ENCODE peak calls at places on chromosomes 2 and 18, in ten cellular contexts. One of them, this sample, is unnamed.
A peak's percentile ranks its signal among the peaks of the same experiment; 100 is the strongest.

GRCh38 chr2:84631047-84631446 is 114.7 kb downstream of the DNAH6 start:
- DNase-seq in astrocyte: peak; percentile 56
- DNase-seq in occipital lobe: no peak
- DNase-seq in spleen: no peak
- DNase-seq in dorsolateral prefrontal cortex: no peak
- DNase-seq in CD4-positive, alpha-beta T cell: no peak
- DNase-seq in epithelial cell of esophagus: peak; percentile 52
- DNase-seq in GDM1: no peak
- DNase-seq in astrocyte of the cerebellum: peak; percentile 62
- DNase-seq in C1 segment of cervical spinal cord: no peak
- DNase-seq in this sample: peak; percentile 16

GRCh38 chr18:77191241-77191751 is 58.4 kb upstream of the GALR1 start:
- DNase-seq in astrocyte: peak; percentile 84
- DNase-seq in occipital lobe: no peak
- DNase-seq in spleen: no peak
- DNase-seq in dorsolateral prefrontal cortex: no peak
- DNase-seq in CD4-positive, alpha-beta T cell: no peak
- DNase-seq in epithelial cell of esophagus: peak; percentile 8
- DNase-seq in GDM1: no peak
- DNase-seq in astrocyte of the cerebellum: peak; percentile 80
- DNase-seq in C1 segment of cervical spinal cord: no peak
- DNase-seq in this sample: peak; percentile 53

GRCh38 chr18:28015671-28016070 is 161.3 kb downstream of the CDH2 start:
- DNase-seq in astrocyte: no peak
- DNase-seq in occipital lobe: no peak
- DNase-seq in spleen: no peak
- DNase-seq in dorsolateral prefrontal cortex: no peak
- DNase-seq in CD4-positive, alpha-beta T cell: no peak
- DNase-seq in epithelial cell of esophagus: no peak
- DNase-seq in GDM1: no peak
- DNase-seq in astrocyte of the cerebellum: no peak
- DNase-seq in C1 segment of cervical spinal cord: no peak
- DNase-seq in this sample: no peak

GRCh38 chr2:157784169-157784822 is 91.8 kb downstream of the ACVR1 start:
- DNase-seq in astrocyte: peak; percentile 76
- DNase-seq in occipital lobe: peak; percentile 14
- DNase-seq in spleen: no peak
- DNase-seq in dorsolateral prefrontal cortex: no peak
- DNase-seq in CD4-positive, alpha-beta T cell: no peak
- DNase-seq in epithelial cell of esophagus: peak; percentile 91
- DNase-seq in GDM1: no peak
- DNase-seq in astrocyte of the cerebellum: peak; percentile 73
- DNase-seq in C1 segment of cervical spinal cord: peak; percentile 70
- DNase-seq in this sample: no peak

GRCh38 chr2:44780406-44780805 is 161.1 kb upstream of the SIX3 start:
- DNase-seq in astrocyte: no peak
- DNase-seq in occipital lobe: no peak
- DNase-seq in spleen: no peak
- DNase-seq in dorsolateral prefrontal cortex: no peak
- DNase-seq in CD4-positive, alpha-beta T cell: no peak
- DNase-seq in epithelial cell of esophagus: no peak
- DNase-seq in GDM1: no peak
- DNase-seq in astrocyte of the cerebellum: no peak
- DNase-seq in C1 segment of cervical spinal cord: no peak
- DNase-seq in this sample: no peak

GRCh38 chr2:63364866-63365265 is 223.4 kb downstream of the WDPCP start:
- DNase-seq in astrocyte: no peak
- DNase-seq in occipital lobe: no peak
- DNase-seq in spleen: no peak
- DNase-seq in dorsolateral prefrontal cortex: no peak
- DNase-seq in CD4-positive, alpha-beta T cell: no peak
- DNase-seq in epithelial cell of esophagus: peak; percentile 20
- DNase-seq in GDM1: no peak
- DNase-seq in astrocyte of the cerebellum: no peak
- DNase-seq in C1 segment of cervical spinal cord: no peak
- DNase-seq in this sample: no peak

GRCh38 chr18:69529151-69529550 is 128.5 kb downstream of the DOK6 start:
- DNase-seq in astrocyte: no peak
- DNase-seq in occipital lobe: no peak
- DNase-seq in spleen: no peak
- DNase-seq in dorsolateral prefrontal cortex: no peak
- DNase-seq in CD4-positive, alpha-beta T cell: no peak
- DNase-seq in epithelial cell of esophagus: no peak
- DNase-seq in GDM1: no peak
- DNase-seq in astrocyte of the cerebellum: no peak
- DNase-seq in C1 segment of cervical spinal cord: no peak
- DNase-seq in this sample: no peak

GRCh38 chr2:8803658-8804379 is 33.6 kb downstream of the KIDINS220 start:
- DNase-seq in astrocyte: peak; percentile 93
- DNase-seq in occipital lobe: no peak
- DNase-seq in spleen: no peak
- DNase-seq in dorsolateral prefrontal cortex: no peak
- DNase-seq in CD4-positive, alpha-beta T cell: no peak
- DNase-seq in epithelial cell of esophagus: peak; percentile 97
- DNase-seq in GDM1: no peak
- DNase-seq in astrocyte of the cerebellum: peak; percentile 57
- DNase-seq in C1 segment of cervical spinal cord: no peak
- DNase-seq in this sample: peak; percentile 74

GRCh38 chr18:69872661-69873060 is 75.0 kb downstream of the CD226 start:
- DNase-seq in astrocyte: no peak
- DNase-seq in occipital lobe: no peak
- DNase-seq in spleen: no peak
- DNase-seq in dorsolateral prefrontal cortex: no peak
- DNase-seq in CD4-positive, alpha-beta T cell: no peak
- DNase-seq in epithelial cell of esophagus: no peak
- DNase-seq in GDM1: no peak
- DNase-seq in astrocyte of the cerebellum: no peak
- DNase-seq in C1 segment of cervical spinal cord: no peak
- DNase-seq in this sample: no peak

GRCh38 chr2:1856481-1856880 is 112.2 kb upstream of the PXDN start:
- DNase-seq in astrocyte: no peak
- DNase-seq in occipital lobe: no peak
- DNase-seq in spleen: no peak
- DNase-seq in dorsolateral prefrontal cortex: no peak
- DNase-seq in CD4-positive, alpha-beta T cell: no peak
- DNase-seq in epithelial cell of esophagus: no peak
- DNase-seq in GDM1: no peak
- DNase-seq in astrocyte of the cerebellum: no peak
- DNase-seq in C1 segment of cervical spinal cord: no peak
- DNase-seq in this sample: no peak

GRCh38 chr2:31523871-31524492 is 56.8 kb downstream of the SRD5A2 start:
- DNase-seq in astrocyte: peak; percentile 15
- DNase-seq in occipital lobe: no peak
- DNase-seq in spleen: no peak
- DNase-seq in dorsolateral prefrontal cortex: no peak
- DNase-seq in CD4-positive, alpha-beta T cell: peak; percentile 32
- DNase-seq in epithelial cell of esophagus: peak; percentile 61
- DNase-seq in GDM1: no peak
- DNase-seq in astrocyte of the cerebellum: peak; percentile 32
- DNase-seq in C1 segment of cervical spinal cord: no peak
- DNase-seq in this sample: peak; percentile 13

GRCh38 chr18:73099759-73100158 is 232.0 kb upstream of the NETO1 start:
- DNase-seq in astrocyte: no peak
- DNase-seq in occipital lobe: no peak
- DNase-seq in spleen: no peak
- DNase-seq in dorsolateral prefrontal cortex: no peak
- DNase-seq in CD4-positive, alpha-beta T cell: no peak
- DNase-seq in epithelial cell of esophagus: no peak
- DNase-seq in GDM1: no peak
- DNase-seq in astrocyte of the cerebellum: no peak
- DNase-seq in C1 segment of cervical spinal cord: no peak
- DNase-seq in this sample: no peak

GRCh38 chr2:204321027-204321800 is 224.1 kb upstream of the PARD3B start:
- DNase-seq in astrocyte: no peak
- DNase-seq in occipital lobe: no peak
- DNase-seq in spleen: no peak
- DNase-seq in dorsolateral prefrontal cortex: no peak
- DNase-seq in CD4-positive, alpha-beta T cell: no peak
- DNase-seq in epithelial cell of esophagus: no peak
- DNase-seq in GDM1: no peak
- DNase-seq in astrocyte of the cerebellum: no peak
- DNase-seq in C1 segment of cervical spinal cord: no peak
- DNase-seq in this sample: no peak

GRCh38 chr2:80396276-80396675 is 91.7 kb upstream of the LRRTM1 start:
- DNase-seq in astrocyte: no peak
- DNase-seq in occipital lobe: no peak
- DNase-seq in spleen: no peak
- DNase-seq in dorsolateral prefrontal cortex: no peak
- DNase-seq in CD4-positive, alpha-beta T cell: no peak
- DNase-seq in epithelial cell of esophagus: no peak
- DNase-seq in GDM1: no peak
- DNase-seq in astrocyte of the cerebellum: no peak
- DNase-seq in C1 segment of cervical spinal cord: no peak
- DNase-seq in this sample: no peak

GRCh38 chr2:105325389-105325963 is 4.1 kb downstream of the TGFBRAP1 start:
- DNase-seq in astrocyte: peak; percentile 55
- DNase-seq in occipital lobe: no peak
- DNase-seq in spleen: no peak
- DNase-seq in dorsolateral prefrontal cortex: no peak
- DNase-seq in CD4-positive, alpha-beta T cell: no peak
- DNase-seq in epithelial cell of esophagus: no peak
- DNase-seq in GDM1: peak; percentile 70
- DNase-seq in astrocyte of the cerebellum: no peak
- DNase-seq in C1 segment of cervical spinal cord: no peak
- DNase-seq in this sample: no peak

GRCh38 chr2:152472524-152472923 is 137.6 kb downstream of the FMNL2 start:
- DNase-seq in astrocyte: no peak
- DNase-seq in occipital lobe: no peak
- DNase-seq in spleen: no peak
- DNase-seq in dorsolateral prefrontal cortex: no peak
- DNase-seq in CD4-positive, alpha-beta T cell: no peak
- DNase-seq in epithelial cell of esophagus: no peak
- DNase-seq in GDM1: no peak
- DNase-seq in astrocyte of the cerebellum: no peak
- DNase-seq in C1 segment of cervical spinal cord: no peak
- DNase-seq in this sample: no peak

GRCh38 chr18:32552421-32553030 is 81.8 kb upstream of the GAREM1 start:
- DNase-seq in astrocyte: peak; percentile 39
- DNase-seq in occipital lobe: peak; percentile 13
- DNase-seq in spleen: no peak
- DNase-seq in dorsolateral prefrontal cortex: no peak
- DNase-seq in CD4-positive, alpha-beta T cell: peak; percentile 35
- DNase-seq in epithelial cell of esophagus: peak; percentile 85
- DNase-seq in GDM1: peak; percentile 39
- DNase-seq in astrocyte of the cerebellum: peak; percentile 55
- DNase-seq in C1 segment of cervical spinal cord: no peak
- DNase-seq in this sample: peak; percentile 41

GRCh38 chr18:32714571-32715148 is 58.2 kb downstream of the KLHL14 start:
- DNase-seq in astrocyte: peak; percentile 48
- DNase-seq in occipital lobe: no peak
- DNase-seq in spleen: no peak
- DNase-seq in dorsolateral prefrontal cortex: no peak
- DNase-seq in CD4-positive, alpha-beta T cell: no peak
- DNase-seq in epithelial cell of esophagus: peak; percentile 76
- DNase-seq in GDM1: peak; percentile 41
- DNase-seq in astrocyte of the cerebellum: peak; percentile 64
- DNase-seq in C1 segment of cervical spinal cord: no peak
- DNase-seq in this sample: peak; percentile 23

GRCh38 chr18:68406761-68407160 is 308.1 kb downstream of the TMX3 start:
- DNase-seq in astrocyte: no peak
- DNase-seq in occipital lobe: no peak
- DNase-seq in spleen: no peak
- DNase-seq in dorsolateral prefrontal cortex: no peak
- DNase-seq in CD4-positive, alpha-beta T cell: no peak
- DNase-seq in epithelial cell of esophagus: no peak
- DNase-seq in GDM1: no peak
- DNase-seq in astrocyte of the cerebellum: no peak
- DNase-seq in C1 segment of cervical spinal cord: no peak
- DNase-seq in this sample: no peak

GRCh38 chr2:235433860-235434259 is 60.0 kb upstream of the AGAP1 start:
- DNase-seq in astrocyte: peak; percentile 14
- DNase-seq in occipital lobe: peak; percentile 12
- DNase-seq in spleen: no peak
- DNase-seq in dorsolateral prefrontal cortex: no peak
- DNase-seq in CD4-positive, alpha-beta T cell: no peak
- DNase-seq in epithelial cell of esophagus: no peak
- DNase-seq in GDM1: no peak
- DNase-seq in astrocyte of the cerebellum: no peak
- DNase-seq in C1 segment of cervical spinal cord: peak; percentile 55
- DNase-seq in this sample: no peak

GRCh38 chr2:164015328-164016123 is 279.7 kb upstream of the FIGN start:
- DNase-seq in astrocyte: peak; percentile 94
- DNase-seq in occipital lobe: no peak
- DNase-seq in spleen: no peak
- DNase-seq in dorsolateral prefrontal cortex: no peak
- DNase-seq in CD4-positive, alpha-beta T cell: no peak
- DNase-seq in epithelial cell of esophagus: no peak
- DNase-seq in GDM1: no peak
- DNase-seq in astrocyte of the cerebellum: peak; percentile 47
- DNase-seq in C1 segment of cervical spinal cord: no peak
- DNase-seq in this sample: no peak

GRCh38 chr2:26245231-26245732 is 543 bp downstream of the HADHB start:
- DNase-seq in astrocyte: peak; percentile 16
- DNase-seq in occipital lobe: no peak
- DNase-seq in spleen: peak; percentile 87
- DNase-seq in dorsolateral prefrontal cortex: peak; percentile 46
- DNase-seq in CD4-positive, alpha-beta T cell: peak; percentile 29
- DNase-seq in epithelial cell of esophagus: peak; percentile 58
- DNase-seq in GDM1: no peak
- DNase-seq in astrocyte of the cerebellum: no peak
- DNase-seq in C1 segment of cervical spinal cord: peak; percentile 70
- DNase-seq in this sample: no peak

This sample was measured in AG04450.